ENCODE peak calls at places on chromosomes 3 and 15, in nine cellular contexts. T is effector memory CD4-positive, alpha-beta T cell; L is transverse colon; P is upper lobe of right lung; I is NB4; M is GM23338; N is astrocyte of the cerebellum; B is endothelial cell of umbilical vein; C is OCI-LY7. H is an unnamed sample.

GRCh38 chr3:48157950-48158376 is 30.3 kb downstream of the CDC25A start:
- DNase-seq in T (no peak), L (peak; percentile 51), P (peak; percentile 69), I (peak; percentile 67), M (peak; percentile 87), N (peak; percentile 40), B (peak; percentile 72), C (peak; percentile 46), H (peak; percentile 24)

GRCh38 chr15:75112848-75113492 is 88.7 kb upstream of the C15orf39 start:
- DNase-seq in T (no peak), L (no peak), P (no peak), I (peak; percentile 35), M (no peak), N (no peak), B (no peak), C (no peak), H (no peak)

GRCh38 chr3:134430950-134431445 is 54.8 kb downstream of the ANAPC13 start:
- DNase-seq in T (no peak), L (no peak), P (no peak), I (no peak), M (no peak), N (no peak), B (no peak), C (peak; percentile 86), H (no peak)

GRCh38 chr15:76217867-76218217 is 93.4 kb downstream of the ETFA start:
- DNase-seq in T (no peak), L (no peak), P (no peak), I (no peak), M (no peak), N (no peak), B (no peak), C (no peak), H (no peak)

GRCh38 chr3:28348286-28348636 is 260 bp upstream of the ZCWPW2 start:
- DNase-seq in T (no peak), L (no peak), P (no peak), I (no peak), M (no peak), N (no peak), B (no peak), C (no peak), H (peak; percentile 82)

GRCh38 chr3:156957715-156958114 is 131.6 kb downstream of the LEKR1 start:
- DNase-seq in T (no peak), L (no peak), P (no peak), I (no peak), M (no peak), N (no peak), B (no peak), C (no peak), H (no peak)

GRCh38 chr3:188780188-188781147 is 391.3 kb upstream of the TPRG1 start:
- DNase-seq in T (no peak), L (no peak), P (no peak), I (peak; percentile 22), M (no peak), N (no peak), B (no peak), C (no peak), H (no peak)

GRCh38 chr3:178434206-178434805 is 101.9 kb upstream of the KCNMB2 start:
- DNase-seq in T (no peak), L (no peak), P (no peak), I (peak; percentile 3), M (peak; percentile 43), N (no peak), B (peak; percentile 22), C (no peak), H (no peak)

GRCh38 chr15:89475688-89476087 is 20.7 kb downstream of the RHCG start:
- DNase-seq in T (no peak), L (no peak), P (peak; percentile 1), I (no peak), M (no peak), N (no peak), B (no peak), C (no peak), H (no peak)

GRCh38 chr3:16136042-16136441 is 38.4 kb upstream of the GALNT15 start:
- DNase-seq in T (no peak), L (no peak), P (no peak), I (no peak), M (no peak), N (no peak), B (no peak), C (no peak), H (no peak)

GRCh38 chr15:80989110-80989517 is 505 bp downstream of the MESD start:
- DNase-seq in T (no peak), L (no peak), P (no peak), I (peak; percentile 49), M (no peak), N (no peak), B (no peak), C (no peak), H (no peak)

GRCh38 chr15:52448010-52448890 is 80.4 kb downstream of the MYO5A start:
- DNase-seq in T (no peak), L (no peak), P (no peak), I (no peak), M (no peak), N (no peak), B (no peak), C (no peak), H (no peak)

GRCh38 chr15:70535955-70536338 is 227.4 kb downstream of the UACA start:
- DNase-seq in T (no peak), L (no peak), P (no peak), I (no peak), M (no peak), N (no peak), B (no peak), C (no peak), H (no peak)

GRCh38 chr3:51966941-51967383 is 292 bp downstream of the PCBP4 start:
- DNase-seq in T (no peak), L (no peak), P (no peak), I (no peak), M (no peak), N (no peak), B (no peak), C (no peak), H (no peak)

GRCh38 chr3:14016900-14017475 is 107.7 kb downstream of the CHCHD4 start:
- DNase-seq in T (no peak), L (peak; percentile 23), P (no peak), I (no peak), M (no peak), N (no peak), B (no peak), C (no peak), H (no peak)

GRCh38 chr3:46985588-46985987 is 6.1 kb downstream of the NBEAL2 start:
- DNase-seq in T (no peak), L (no peak), P (no peak), I (no peak), M (no peak), N (no peak), B (no peak), C (no peak), H (no peak)

GRCh38 chr3:46517016-46517770 is 19.4 kb downstream of the RTP3 start:
- DNase-seq in T (no peak), L (no peak), P (no peak), I (no peak), M (no peak), N (peak; percentile 52), B (peak; percentile 61), C (no peak), H (peak; percentile 70)

GRCh38 chr15:83320831-83321230 is 36.4 kb upstream of the BNC1 start:
- DNase-seq in T (no peak), L (no peak), P (no peak), I (no peak), M (no peak), N (no peak), B (no peak), C (no peak), H (no peak)

GRCh38 chr3:54083901-54084300 is 38.5 kb upstream of the CACNA2D3 start:
- DNase-seq in T (no peak), L (no peak), P (no peak), I (no peak), M (no peak), N (no peak), B (no peak), C (no peak), H (no peak)

GRCh38 chr3:54085936-54086335 is 36.4 kb upstream of the CACNA2D3 start:
- DNase-seq in T (no peak), L (no peak), P (no peak), I (no peak), M (no peak), N (no peak), B (no peak), C (no peak), H (no peak)

GRCh38 chr3:54086639-54087405 is 35.5 kb upstream of the CACNA2D3 start:
- DNase-seq in T (no peak), L (no peak), P (no peak), I (no peak), M (no peak), N (no peak), B (no peak), C (no peak), H (no peak)

GRCh38 chr3:54087581-54088410 is 34.6 kb upstream of the CACNA2D3 start:
- DNase-seq in T (no peak), L (no peak), P (peak; percentile 69), I (no peak), M (peak; percentile 55), N (no peak), B (no peak), C (no peak), H (no peak)
- H3K4me3 ChIP-seq in T (no peak overlapping the region), L (no peak overlapping the region), P (peak overlapping the region; percentile 42), I (no peak overlapping the region), M (peak overlapping the region; percentile 61), N (peak overlapping the region; percentile 15), B (no peak overlapping the region), C (no peak overlapping the region), H (no peak overlapping the region)

GRCh38 chr3:129837057-129837631 is 56.4 kb downstream of the TMCC1 start:
- DNase-seq in T (no peak), L (no peak), P (no peak), I (no peak), M (peak; percentile 21), N (no peak), B (peak; percentile 65), C (no peak), H (no peak)
- H3K4me3 ChIP-seq in T (no peak overlapping the region), L (no peak overlapping the region), P (no peak overlapping the region), I (no peak overlapping the region), M (no peak overlapping the region), N (no peak overlapping the region), B (no peak overlapping the region), C (no peak overlapping the region), H (no peak overlapping the region)

GRCh38 chr15:96362001-96362758 is 31.7 kb downstream of the NR2F2 start:
- DNase-seq in T (no peak), L (no peak), P (no peak), I (no peak), M (peak; percentile 29), N (no peak), B (no peak), C (no peak), H (no peak)
- H3K4me3 ChIP-seq in T (no peak overlapping the region), L (no peak overlapping the region), P (no peak overlapping the region), I (no peak overlapping the region), M (peak overlapping the region; percentile 52), N (no peak overlapping the region), B (no peak overlapping the region), C (no peak overlapping the region), H (no peak overlapping the region)

DNA sequence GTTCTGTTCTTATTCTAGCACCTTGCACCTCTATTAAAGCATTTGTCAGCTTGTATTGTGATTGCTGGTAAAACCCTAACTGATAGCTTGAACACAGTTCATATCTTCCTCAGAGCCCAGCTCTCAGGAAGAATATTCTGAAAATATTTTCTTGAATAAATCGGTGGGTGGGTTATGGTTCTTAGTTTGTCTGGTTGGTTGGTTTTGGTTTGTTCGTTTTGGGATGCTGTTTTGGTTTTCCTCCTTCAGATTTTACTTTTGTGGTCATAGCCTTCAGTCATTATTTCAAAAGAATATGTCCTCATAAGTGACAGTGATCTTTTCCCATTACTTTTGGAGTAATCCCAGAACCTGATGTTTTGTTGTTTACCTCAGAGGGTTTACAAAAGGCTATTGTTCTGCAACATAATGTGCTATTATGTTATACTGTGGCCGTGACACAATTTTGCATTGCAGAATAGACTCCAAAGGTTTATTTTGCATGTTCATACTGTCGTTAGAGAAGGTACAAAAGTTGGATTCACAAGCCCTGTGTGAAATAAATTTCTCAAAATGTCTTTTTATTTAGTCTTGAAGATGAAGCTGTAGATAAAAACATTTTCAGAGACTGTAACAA is 2.7 kb upstream of the TMEM87A start:
- DNase-seq in T (no peak), L (no peak), P (no peak), I (peak; percentile 46), M (peak; percentile 5), N (no peak), B (peak; percentile 7), C (no peak), H (no peak)
- H3K4me3 ChIP-seq in T (peak overlapping the region; percentile 24), L (no peak overlapping the region), P (peak overlapping the region; percentile 75), I (peak overlapping the region; percentile 84), M (peak overlapping the region; percentile 5), N (no peak overlapping the region), B (no peak overlapping the region), C (peak overlapping the region; percentile 84), H (peak overlapping the region; percentile 5)

H was measured in AG09309.